ENCODE peak calls at places on chromosomes 3 and 15, in nine cellular contexts. Z, L, R, N, W, B, E, Q and G are unnamed samples.

GRCh38 chr3:18757476-18757875 is 332.3 kb upstream of the SATB1 start:
- DNase-seq in L (no peak), N (no peak), B (no peak), R (no peak), Q (no peak), Z (no peak), W (no peak), E (no peak), G (no peak)

GRCh38 chr3:129614927-129615363 is 8.5 kb upstream of the PLXND1 start:
- DNase-seq in E (no peak), R (no peak), L (peak; percentile 77), Z (no peak), B (peak; percentile 60), Q (no peak), N (no peak), W (no peak), G (no peak)

GRCh38 chr3:22835041-22835440 is 368.1 kb upstream of the UBE2E2 start:
- DNase-seq in W (no peak), E (peak; percentile 30), N (no peak), B (no peak), R (no peak), Q (no peak), L (no peak), Z (no peak), G (no peak)

GRCh38 chr15:38260077-38260476 is 7.4 kb downstream of the SPRED1 start:
- DNase-seq in W (no peak), L (no peak), N (no peak), E (no peak), B (no peak), R (no peak), Z (peak; percentile 24), Q (no peak), G (no peak)

GRCh38 chr3:13049400-13049799 is 23.8 kb downstream of the IQSEC1 start:
- DNase-seq in E (no peak), B (no peak), Z (no peak), W (no peak), N (no peak), R (no peak), Q (no peak), L (no peak), G (no peak)

GRCh38 chr3:129240436-129240835 is 9.0 kb upstream of the COPG1 start:
- DNase-seq in Q (no peak), Z (peak; percentile 42), W (no peak), B (no peak), L (no peak), E (no peak), N (no peak), R (no peak), G (no peak)

GRCh38 chr15:62594017-62594416 is 428.9 kb upstream of the C2CD4B start:
- DNase-seq in Z (no peak), Q (no peak), B (no peak), E (no peak), N (no peak), W (no peak), L (no peak), R (no peak), G (no peak)

GRCh38 chr3:54882114-54882833 is 45.6 kb downstream of the LRTM1 start:
- DNase-seq in B (no peak), N (no peak), R (no peak), Q (no peak), E (no peak), W (peak; percentile 55), Z (peak; percentile 91), L (no peak), G (no peak)

GRCh38 chr15:60479711-60480110 is 769 bp upstream of the ICE2 start:
- DNase-seq in W (no peak), N (no peak), L (no peak), B (no peak), Q (peak; percentile 47), E (no peak), R (no peak), Z (no peak), G (peak; percentile 11)

GRCh38 chr3:128222771-128223386 is 69.6 kb downstream of the EEFSEC start:
- DNase-seq in Q (no peak), B (no peak), Z (no peak), E (no peak), L (no peak), N (no peak), W (no peak), R (no peak), G (no peak)

GRCh38 chr3:50192689-50193141 is 1.3 kb downstream of the GNAT1 start:
- DNase-seq in Z (peak; percentile 21), N (peak; percentile 47), Q (peak; percentile 64), L (no peak), R (peak; percentile 90), E (no peak), B (peak; percentile 81), W (peak; percentile 63), G (peak; percentile 92)

GRCh38 chr15:53811530-53811929 is 52.1 kb upstream of the WDR72 start:
- DNase-seq in L (no peak), Z (no peak), N (no peak), R (no peak), W (no peak), B (no peak), E (no peak), Q (peak; percentile 32), G (no peak)

GRCh38 chr15:26200427-26200826 is 337.3 kb upstream of the ATP10A start:
- DNase-seq in Q (no peak), E (no peak), B (no peak), N (no peak), L (no peak), R (no peak), Z (no peak), W (no peak), G (no peak)

GRCh38 chr3:98359993-98360675 is 6.5 kb downstream of the OR5K4 start:
- DNase-seq in W (no peak), R (no peak), B (no peak), Z (no peak), E (no peak), L (no peak), N (no peak), Q (peak; percentile 83), G (no peak)
- TF ChIP-seq CTCF in W (no peak), R (no peak), B (no peak), Z (no peak), E (no peak), L (no peak), N (no peak), Q (peak; percentile 69), G (no peak)

DNA sequence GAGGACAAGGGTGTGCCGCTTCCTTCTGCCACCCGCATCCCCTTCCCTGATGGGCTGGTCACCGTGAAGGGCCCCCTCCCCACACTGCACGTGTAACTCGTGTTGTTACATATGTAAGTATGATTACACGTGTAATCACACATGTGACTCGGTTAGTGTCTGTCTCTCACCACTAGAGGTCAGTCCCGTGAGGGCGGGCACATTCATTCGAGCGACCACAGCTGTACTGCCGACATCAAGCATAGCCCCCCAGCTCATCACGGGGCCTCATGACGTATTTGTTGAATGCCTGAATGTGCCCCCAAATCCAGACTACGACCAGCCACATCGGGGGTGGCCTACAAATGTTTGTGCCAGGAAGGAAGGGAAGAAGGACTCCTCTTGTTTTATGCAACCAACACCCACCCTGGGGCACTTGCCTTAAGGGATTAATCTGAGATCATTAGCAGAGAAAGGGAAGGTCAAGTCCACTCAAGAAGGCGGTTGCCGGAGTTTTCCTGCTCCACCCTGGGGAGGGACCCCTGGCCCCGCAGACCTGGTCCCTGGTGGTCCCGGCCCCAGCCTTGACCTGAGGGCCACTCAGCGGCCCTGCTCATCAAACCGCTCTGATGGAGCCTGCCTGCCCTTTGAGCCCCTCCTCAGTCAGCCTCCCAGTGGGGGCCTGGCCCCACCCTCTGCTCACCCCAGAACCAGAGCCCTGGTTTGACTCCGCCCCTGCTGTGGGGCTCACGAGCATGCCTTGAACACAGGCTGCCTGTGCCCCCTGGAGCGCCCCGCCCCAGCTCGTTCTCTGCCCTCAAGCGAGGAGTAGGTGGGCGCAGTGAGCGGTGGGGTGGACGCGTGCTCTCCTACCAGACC is 52.8 kb downstream of the RGMA start:
- DNase-seq in E (no peak), Z (no peak), N (no peak), R (peak; percentile 46), Q (peak; percentile 56), L (peak; percentile 69), B (peak; percentile 45), W (no peak), G (peak; percentile 84)
- TF ChIP-seq CTCF in E (peak; percentile 62), Z (peak; percentile 28), N (peak; percentile 91), R (peak; percentile 62), Q (peak; percentile 82), L (no peak), B (peak; percentile 57), W (peak; percentile 54), G (peak; percentile 50)

DNA sequence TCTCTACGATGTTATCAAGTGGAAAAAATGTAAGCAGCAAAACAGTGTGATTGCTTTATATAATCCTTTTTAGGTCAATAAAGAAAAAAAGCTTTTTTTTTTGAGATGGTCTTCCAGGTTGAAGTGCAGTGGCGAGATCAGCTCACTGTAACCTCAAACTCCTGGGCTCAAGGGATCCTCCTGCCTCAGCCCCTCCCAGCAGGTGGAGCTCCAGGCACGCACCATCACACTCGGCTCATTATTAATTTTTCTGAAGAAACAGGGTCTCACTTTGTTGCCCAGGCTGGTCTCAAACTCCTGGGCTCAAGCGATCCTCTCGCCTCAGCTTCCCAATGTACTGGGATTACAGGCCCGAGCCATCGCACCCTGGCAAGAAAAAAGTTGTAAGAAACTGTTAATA is 17.3 kb downstream of the RNF168 start:
- DNase-seq in L (no peak), Z (no peak), B (no peak), N (no peak), R (no peak), Q (no peak), W (no peak), E (no peak), G (no peak)
- TF ChIP-seq CTCF in L (no peak), Z (peak; percentile 21), B (peak; percentile 35), N (peak; percentile 85), R (no peak), Q (peak; percentile 45), W (peak; percentile 31), E (peak; percentile 57), G (peak; percentile 32)

DNA sequence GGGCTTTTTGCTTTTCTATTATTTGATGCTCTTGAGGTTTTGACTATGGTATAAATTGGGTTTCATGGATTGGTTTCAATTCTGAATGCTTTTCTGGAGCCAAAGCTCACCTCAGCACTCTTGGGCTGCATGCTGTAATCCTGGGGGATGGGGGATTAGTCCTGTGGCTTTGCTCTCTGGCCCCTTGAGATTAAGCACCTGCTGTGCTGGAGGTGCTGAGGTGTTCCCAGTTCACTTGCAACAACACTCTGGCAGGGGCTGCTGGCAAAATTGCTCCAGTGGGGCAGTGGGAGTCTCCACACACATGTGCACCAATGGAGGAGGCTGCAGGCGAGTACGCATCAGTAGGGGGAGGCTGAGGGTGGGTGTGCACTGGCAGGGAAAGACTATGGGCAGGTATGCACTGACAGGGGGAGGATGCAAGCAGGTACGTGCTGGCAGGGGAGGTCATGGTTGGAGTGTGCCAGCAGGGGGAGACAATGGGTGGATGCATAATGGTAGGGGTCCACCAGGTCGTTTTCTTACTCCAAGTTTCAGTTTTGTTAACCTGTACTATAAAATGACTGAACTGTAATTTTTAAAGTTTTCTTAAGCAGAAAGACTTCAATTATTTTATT is 489.2 kb downstream of the FGF12 start:
- DNase-seq in B (no peak), W (no peak), Q (no peak), E (no peak), Z (no peak), R (peak; percentile 15), L (no peak), N (no peak), G (no peak)
- TF ChIP-seq CTCF in B (no peak), W (no peak), Q (peak; percentile 26), E (peak; percentile 20), Z (no peak), R (no peak), L (no peak), N (no peak), G (no peak)